ENCODE peak calls at places on chromosomes 3 and 15, in five cellular contexts. M, K, G, T and Y are unnamed samples.

GRCh38 chr3:32781211-32781968 is 36.4 kb upstream of the TRIM71 start:
- DNase-seq in M (peak), K (no peak), G (peak), T (peak), Y (peak)

GRCh38 chr3:123336441-123336851 is 112.4 kb downstream of the ADCY5 start:
- DNase-seq in M (no peak), K (no peak), G (no peak), T (no peak), Y (no peak)

GRCh38 chr3:126487151-126487771 is 11.6 kb upstream of the ZXDC start:
- DNase-seq in M (peak), K (no peak), G (no peak), T (no peak), Y (no peak)

GRCh38 chr3:111610189-111610588 is 15.0 kb upstream of the ZBED2 start:
- DNase-seq in M (no peak), K (no peak), G (no peak), T (peak), Y (no peak)

GRCh38 chr3:115986555-115987207 is 363.4 kb downstream of the GAP43 start:
- DNase-seq in M (no peak), K (no peak), G (peak), T (no peak), Y (no peak)

GRCh38 chr3:28972921-28973320 is 307.9 kb upstream of the RBMS3 start:
- DNase-seq in M (peak), K (no peak), G (no peak), T (no peak), Y (no peak)

GRCh38 chr15:84605225-84605882 is 4.5 kb downstream of the ZSCAN2 start:
- DNase-seq in M (no peak), K (no peak), G (peak), T (no peak), Y (no peak)

GRCh38 chr15:72318408-72318942 is 1.5 kb downstream of the CELF6 start:
- DNase-seq in M (no peak), K (no peak), G (no peak), T (no peak), Y (no peak)

GRCh38 chr3:125651246-125651645 is 55.9 kb upstream of the OSBPL11 start:
- DNase-seq in M (peak), K (peak), G (peak), T (no peak), Y (no peak)

GRCh38 chr3:139052802-139053600 is 8.3 kb upstream of the PRR23C start:
- DNase-seq in M (no peak), K (no peak), G (no peak), T (no peak), Y (no peak)

GRCh38 chr15:67422296-67422695 is 98.6 kb upstream of the C15orf61 start:
- DNase-seq in M (no peak), K (no peak), G (no peak), T (no peak), Y (no peak)
- TF ChIP-seq CTCF in M (no peak), K (no peak), G (no peak), T (no peak), Y (no peak)

DNA sequence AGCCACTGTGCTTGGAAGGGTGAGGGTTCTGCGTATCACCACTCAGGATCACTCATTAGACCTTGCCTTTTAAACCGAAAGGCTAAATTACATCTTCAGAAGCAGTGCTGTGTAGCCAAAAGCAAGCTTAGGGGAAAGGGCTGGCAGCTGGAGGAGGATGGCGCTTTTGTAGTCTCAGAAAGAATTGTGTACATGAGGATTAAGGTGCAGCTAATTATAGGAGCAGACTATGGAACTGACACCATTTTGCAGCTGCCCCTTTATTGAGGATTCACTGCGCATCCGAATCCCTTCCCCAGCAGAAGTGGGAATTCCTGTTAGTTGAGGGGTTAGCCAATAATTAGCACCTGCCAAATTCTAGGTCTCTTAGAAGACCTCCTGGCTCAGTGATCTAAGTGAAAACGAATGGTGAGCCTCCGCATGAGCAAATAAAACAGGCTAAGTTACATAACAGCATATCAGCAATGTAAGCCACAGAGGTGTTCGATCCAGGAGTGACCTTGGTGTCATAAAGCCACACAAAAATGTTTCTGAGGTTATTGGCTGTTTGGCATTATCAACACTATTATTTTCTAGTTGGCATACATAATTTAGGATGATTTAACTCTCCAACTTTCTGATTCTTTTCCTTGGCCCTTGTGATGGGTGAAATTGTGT is 42.6 kb upstream of the SEMA6D start:
- DNase-seq in M (no peak), K (no peak), G (no peak), T (no peak), Y (no peak)
- TF ChIP-seq CTCF in M (no peak), K (no peak), G (no peak), T (no peak), Y (no peak)

GRCh38 chr3:11221818-11222217 is 50.4 kb upstream of the ATG7 start:
- DNase-seq in M (no peak), K (no peak), G (no peak), T (no peak), Y (no peak)
- TF ChIP-seq CTCF in M (peak), K (peak), G (peak), T (no peak), Y (no peak)

GRCh38 chr15:92938387-92938786 is 38.3 kb downstream of the CHD2 start:
- DNase-seq in M (no peak), K (no peak), G (no peak), T (no peak), Y (no peak)
- TF ChIP-seq CTCF in M (peak), K (no peak), G (peak), T (no peak), Y (peak)

GRCh38 chr3:31639828-31640227 is 107.1 kb downstream of the STT3B start:
- DNase-seq in M (no peak), K (no peak), G (no peak), T (no peak), Y (no peak)
- TF ChIP-seq CTCF in M (no peak), K (no peak), G (no peak), T (no peak), Y (no peak)